ENCODE peak calls at places on chromosomes 7 and 10, in nine cellular contexts. One of them, this sample, is unnamed.

GRCh38 chr7:63024446-63024845 is 974.2 kb upstream of the ZNF722 start:
- DNase-seq in heart left ventricle: no peak
- DNase-seq in breast epithelium: no peak
- DNase-seq in HFFc6: no peak
- DNase-seq in A549: no peak
- DNase-seq in neural crest cell: no peak
- DNase-seq in heart right ventricle: no peak
- DNase-seq in thoracic aorta: no peak
- DNase-seq in mesothelial cell of epicardium: no peak
- DNase-seq in this sample: no peak

GRCh38 chr7:138934861-138935260 is 46.3 kb downstream of the KIAA1549 start:
- DNase-seq in heart left ventricle: no peak
- DNase-seq in breast epithelium: no peak
- DNase-seq in HFFc6: peak
- DNase-seq in A549: no peak
- DNase-seq in neural crest cell: no peak
- DNase-seq in heart right ventricle: no peak
- DNase-seq in thoracic aorta: no peak
- DNase-seq in mesothelial cell of epicardium: no peak
- DNase-seq in this sample: peak

GRCh38 chr10:3472705-3473078 is 300.1 kb upstream of the PITRM1 start:
- DNase-seq in heart left ventricle: no peak
- DNase-seq in breast epithelium: no peak
- DNase-seq in HFFc6: peak
- DNase-seq in A549: peak
- DNase-seq in neural crest cell: no peak
- DNase-seq in heart right ventricle: no peak
- DNase-seq in thoracic aorta: no peak
- DNase-seq in mesothelial cell of epicardium: no peak
- DNase-seq in this sample: peak

GRCh38 chr10:74645681-74646080 is 180.7 kb upstream of the KAT6B start:
- DNase-seq in heart left ventricle: no peak
- DNase-seq in breast epithelium: no peak
- DNase-seq in HFFc6: no peak
- DNase-seq in A549: no peak
- DNase-seq in neural crest cell: no peak
- DNase-seq in heart right ventricle: no peak
- DNase-seq in thoracic aorta: no peak
- DNase-seq in mesothelial cell of epicardium: no peak
- DNase-seq in this sample: no peak

GRCh38 chr7:44633254-44634186 is 27.1 kb downstream of the OGDH start:
- DNase-seq in heart left ventricle: peak
- DNase-seq in breast epithelium: peak
- DNase-seq in HFFc6: peak
- DNase-seq in A549: no peak
- DNase-seq in neural crest cell: no peak
- DNase-seq in heart right ventricle: peak
- DNase-seq in thoracic aorta: no peak
- DNase-seq in mesothelial cell of epicardium: no peak
- DNase-seq in this sample: peak

GRCh38 chr7:1368682-1369571 is 90.3 kb downstream of the MICALL2 start:
- DNase-seq in heart left ventricle: peak
- DNase-seq in breast epithelium: no peak
- DNase-seq in HFFc6: no peak
- DNase-seq in A549: peak
- DNase-seq in neural crest cell: peak
- DNase-seq in heart right ventricle: no peak
- DNase-seq in thoracic aorta: no peak
- DNase-seq in mesothelial cell of epicardium: peak
- DNase-seq in this sample: no peak

GRCh38 chr7:36469236-36469635 is 79.6 kb downstream of the ANLN start:
- DNase-seq in heart left ventricle: no peak
- DNase-seq in breast epithelium: no peak
- DNase-seq in HFFc6: no peak
- DNase-seq in A549: no peak
- DNase-seq in neural crest cell: no peak
- DNase-seq in heart right ventricle: no peak
- DNase-seq in thoracic aorta: no peak
- DNase-seq in mesothelial cell of epicardium: no peak
- DNase-seq in this sample: no peak

GRCh38 chr7:140810830-140811556 is 113.7 kb downstream of the BRAF start:
- DNase-seq in heart left ventricle: peak
- DNase-seq in breast epithelium: no peak
- DNase-seq in HFFc6: peak
- DNase-seq in A549: peak
- DNase-seq in neural crest cell: peak
- DNase-seq in heart right ventricle: peak
- DNase-seq in thoracic aorta: peak
- DNase-seq in mesothelial cell of epicardium: peak
- DNase-seq in this sample: peak

GRCh38 chr7:100469227-100470044 is 5.4 kb upstream of the SPACDR start:
- DNase-seq in heart left ventricle: peak
- DNase-seq in breast epithelium: peak
- DNase-seq in HFFc6: peak
- DNase-seq in A549: peak
- DNase-seq in neural crest cell: peak
- DNase-seq in heart right ventricle: peak
- DNase-seq in thoracic aorta: peak
- DNase-seq in mesothelial cell of epicardium: peak
- DNase-seq in this sample: no peak

GRCh38 chr7:146683439-146683838 is 566.8 kb downstream of the CNTNAP2 start:
- DNase-seq in heart left ventricle: no peak
- DNase-seq in breast epithelium: no peak
- DNase-seq in HFFc6: no peak
- DNase-seq in A549: no peak
- DNase-seq in neural crest cell: no peak
- DNase-seq in heart right ventricle: no peak
- DNase-seq in thoracic aorta: no peak
- DNase-seq in mesothelial cell of epicardium: no peak
- DNase-seq in this sample: peak

GRCh38 chr7:13447637-13448036 is 541.8 kb downstream of the ETV1 start:
- DNase-seq in heart left ventricle: no peak
- DNase-seq in breast epithelium: no peak
- DNase-seq in HFFc6: no peak
- DNase-seq in A549: no peak
- DNase-seq in neural crest cell: no peak
- DNase-seq in heart right ventricle: no peak
- DNase-seq in thoracic aorta: no peak
- DNase-seq in mesothelial cell of epicardium: no peak
- DNase-seq in this sample: no peak

GRCh38 chr7:99305473-99306260 is 20.0 kb upstream of the ARPC1A start:
- DNase-seq in heart left ventricle: no peak
- DNase-seq in breast epithelium: no peak
- DNase-seq in HFFc6: no peak
- DNase-seq in A549: no peak
- DNase-seq in neural crest cell: no peak
- DNase-seq in heart right ventricle: no peak
- DNase-seq in thoracic aorta: no peak
- DNase-seq in mesothelial cell of epicardium: no peak
- DNase-seq in this sample: no peak

GRCh38 chr7:16695621-16696237 is 49.7 kb downstream of the BZW2 start:
- DNase-seq in heart left ventricle: no peak
- DNase-seq in breast epithelium: no peak
- DNase-seq in HFFc6: peak
- DNase-seq in A549: peak
- DNase-seq in neural crest cell: no peak
- DNase-seq in heart right ventricle: peak
- DNase-seq in thoracic aorta: no peak
- DNase-seq in mesothelial cell of epicardium: no peak
- DNase-seq in this sample: peak

GRCh38 chr7:66205736-66206080 is 574 bp downstream of the TPST1 start:
- DNase-seq in heart left ventricle: peak
- DNase-seq in breast epithelium: no peak
- DNase-seq in HFFc6: no peak
- DNase-seq in A549: no peak
- DNase-seq in neural crest cell: no peak
- DNase-seq in heart right ventricle: no peak
- DNase-seq in thoracic aorta: no peak
- DNase-seq in mesothelial cell of epicardium: no peak
- DNase-seq in this sample: no peak

GRCh38 chr7:135169936-135170222 is 628 bp downstream of the CYREN start:
- DNase-seq in heart left ventricle: no peak
- DNase-seq in breast epithelium: no peak
- DNase-seq in HFFc6: peak
- DNase-seq in A549: no peak
- DNase-seq in neural crest cell: no peak
- DNase-seq in heart right ventricle: no peak
- DNase-seq in thoracic aorta: no peak
- DNase-seq in mesothelial cell of epicardium: no peak
- DNase-seq in this sample: no peak

GRCh38 chr10:48649349-48649944 is 35.2 kb upstream of the WDFY4 start:
- DNase-seq in heart left ventricle: no peak
- DNase-seq in breast epithelium: no peak
- DNase-seq in HFFc6: peak
- DNase-seq in A549: no peak
- DNase-seq in neural crest cell: no peak
- DNase-seq in heart right ventricle: no peak
- DNase-seq in thoracic aorta: no peak
- DNase-seq in mesothelial cell of epicardium: no peak
- DNase-seq in this sample: no peak
- TF ChIP-seq CTCF in heart left ventricle: peak
- TF ChIP-seq CTCF in breast epithelium: no peak
- TF ChIP-seq CTCF in HFFc6: peak
- TF ChIP-seq CTCF in A549: no peak
- TF ChIP-seq CTCF in neural crest cell: no peak
- TF ChIP-seq CTCF in heart right ventricle: peak
- TF ChIP-seq CTCF in thoracic aorta: no peak
- TF ChIP-seq CTCF in mesothelial cell of epicardium: no peak
- TF ChIP-seq CTCF in this sample: peak

GRCh38 chr7:87882538-87882937 is 6.2 kb downstream of the DBF4 start:
- DNase-seq in heart left ventricle: no peak
- DNase-seq in breast epithelium: no peak
- DNase-seq in HFFc6: no peak
- DNase-seq in A549: no peak
- DNase-seq in neural crest cell: no peak
- DNase-seq in heart right ventricle: no peak
- DNase-seq in thoracic aorta: no peak
- DNase-seq in mesothelial cell of epicardium: no peak
- DNase-seq in this sample: no peak

GRCh38 chr7:87885018-87885417 is 8.7 kb downstream of the DBF4 start:
- DNase-seq in heart left ventricle: no peak
- DNase-seq in breast epithelium: no peak
- DNase-seq in HFFc6: no peak
- DNase-seq in A549: peak
- DNase-seq in neural crest cell: no peak
- DNase-seq in heart right ventricle: no peak
- DNase-seq in thoracic aorta: no peak
- DNase-seq in mesothelial cell of epicardium: no peak
- DNase-seq in this sample: no peak

DNA sequence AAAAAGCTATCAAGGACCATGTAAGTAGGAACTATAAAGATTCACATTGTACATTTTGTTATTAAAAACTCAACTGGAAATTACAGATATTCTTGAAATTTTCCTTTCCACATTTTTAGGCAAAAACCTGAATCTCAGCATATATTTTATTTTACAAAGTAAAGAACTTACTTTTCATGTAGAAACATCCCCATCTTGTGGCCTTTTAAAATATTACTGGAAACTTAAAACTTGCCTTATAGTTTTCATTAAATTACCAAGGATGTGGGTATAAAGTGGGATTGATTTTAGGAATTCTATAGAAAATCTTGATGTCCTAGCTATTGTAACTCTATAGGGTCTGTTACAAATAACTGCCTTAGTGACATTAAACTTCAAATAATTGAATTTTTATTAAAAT is 10.6 kb downstream of the DBF4 start:
- DNase-seq in heart left ventricle: no peak
- DNase-seq in breast epithelium: no peak
- DNase-seq in HFFc6: peak
- DNase-seq in A549: peak
- DNase-seq in neural crest cell: no peak
- DNase-seq in heart right ventricle: no peak
- DNase-seq in thoracic aorta: no peak
- DNase-seq in mesothelial cell of epicardium: no peak
- DNase-seq in this sample: no peak
- TF ChIP-seq CTCF in heart left ventricle: peak
- TF ChIP-seq CTCF in breast epithelium: no peak
- TF ChIP-seq CTCF in HFFc6: peak
- TF ChIP-seq CTCF in A549: peak
- TF ChIP-seq CTCF in neural crest cell: peak
- TF ChIP-seq CTCF in heart right ventricle: peak
- TF ChIP-seq CTCF in thoracic aorta: peak
- TF ChIP-seq CTCF in mesothelial cell of epicardium: peak
- TF ChIP-seq CTCF in this sample: peak

DNA sequence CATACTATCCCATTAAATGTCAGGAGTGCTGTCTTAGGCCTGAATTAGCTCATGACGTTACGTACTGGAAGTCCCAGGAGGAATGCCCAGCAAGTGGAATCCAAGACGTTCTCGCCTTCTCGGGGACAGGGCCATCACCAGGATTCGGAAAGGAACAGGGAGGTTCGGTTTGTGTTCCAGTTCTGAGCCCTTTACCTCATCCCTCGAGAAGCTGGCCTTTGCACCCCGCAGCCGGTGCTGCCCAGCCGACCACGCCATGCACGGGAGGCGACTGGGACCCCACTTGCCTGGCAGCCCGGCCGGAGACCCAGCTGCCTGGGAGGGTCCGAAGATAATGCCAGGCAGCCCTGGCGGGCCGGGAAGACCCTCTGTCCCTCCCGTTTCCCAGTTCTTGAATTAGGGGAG is 842 bp upstream of the CHST3 start:
- DNase-seq in heart left ventricle: peak
- DNase-seq in breast epithelium: no peak
- DNase-seq in HFFc6: no peak
- DNase-seq in A549: no peak
- DNase-seq in neural crest cell: no peak
- DNase-seq in heart right ventricle: peak
- DNase-seq in thoracic aorta: no peak
- DNase-seq in mesothelial cell of epicardium: no peak
- DNase-seq in this sample: no peak
- TF ChIP-seq CTCF in heart left ventricle: no peak
- TF ChIP-seq CTCF in breast epithelium: no peak
- TF ChIP-seq CTCF in HFFc6: no peak
- TF ChIP-seq CTCF in A549: no peak
- TF ChIP-seq CTCF in neural crest cell: no peak
- TF ChIP-seq CTCF in heart right ventricle: no peak
- TF ChIP-seq CTCF in thoracic aorta: no peak
- TF ChIP-seq CTCF in mesothelial cell of epicardium: no peak
- TF ChIP-seq CTCF in this sample: no peak

DNA sequence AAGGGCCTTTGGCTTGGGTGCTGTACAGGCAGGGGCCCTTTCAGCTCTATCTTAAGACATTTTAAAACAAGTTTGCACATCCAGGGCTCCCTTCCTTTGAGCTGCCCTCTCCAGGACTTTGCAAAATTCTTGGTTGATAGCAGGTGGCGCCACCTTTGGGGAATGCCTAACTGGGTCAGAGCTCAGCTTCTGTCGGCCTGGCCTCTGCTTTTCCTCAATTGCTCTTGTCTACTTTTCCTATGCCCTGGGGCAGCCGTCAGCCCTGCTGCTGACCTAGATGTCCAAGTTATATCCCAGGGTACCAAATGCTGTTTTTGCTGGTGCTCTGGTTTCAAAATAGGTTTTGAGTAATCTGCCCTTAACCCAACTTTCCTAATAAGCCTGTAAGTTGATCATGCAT is 65.8 kb downstream of the APBB1IP start:
- DNase-seq in heart left ventricle: no peak
- DNase-seq in breast epithelium: no peak
- DNase-seq in HFFc6: no peak
- DNase-seq in A549: peak
- DNase-seq in neural crest cell: no peak
- DNase-seq in heart right ventricle: no peak
- DNase-seq in thoracic aorta: no peak
- DNase-seq in mesothelial cell of epicardium: no peak
- DNase-seq in this sample: no peak
- TF ChIP-seq CTCF in heart left ventricle: no peak
- TF ChIP-seq CTCF in breast epithelium: no peak
- TF ChIP-seq CTCF in HFFc6: peak
- TF ChIP-seq CTCF in A549: peak
- TF ChIP-seq CTCF in neural crest cell: no peak
- TF ChIP-seq CTCF in heart right ventricle: peak
- TF ChIP-seq CTCF in thoracic aorta: no peak
- TF ChIP-seq CTCF in mesothelial cell of epicardium: no peak
- TF ChIP-seq CTCF in this sample: peak